ENCODE peak calls at places on chromosomes 16 and 17, in five cellular contexts. X, N, J, O and M are unnamed samples.

GRCh38 chr17:34312080-34312479 is 7.2 kb upstream of the CCL8 start:
- ATAC-seq in X (no peak), N (peak), O (peak), J (no peak), M (peak)

GRCh38 chr17:79829004-79829403 is 10.2 kb downstream of the CBX4 start:
- ATAC-seq in N (no peak), X (no peak), J (no peak), O (no peak), M (no peak)

GRCh38 chr16:87053016-87053982 is 263.9 kb downstream of the C16orf95 start:
- ATAC-seq in X (no peak), N (peak), J (no peak), O (no peak), M (peak)

GRCh38 chr17:50689956-50690886 is 17.5 kb downstream of the ANKRD40 start:
- ATAC-seq in N (no peak), X (no peak), O (no peak), J (no peak), M (no peak)

GRCh38 chr16:50841081-50841886 is 99.4 kb downstream of the CYLD start:
- ATAC-seq in O (no peak), X (peak), N (no peak), J (no peak), M (no peak)

GRCh38 chr16:17607075-17607509 is 136.3 kb upstream of the XYLT1 start:
- ATAC-seq in O (no peak), N (no peak), X (no peak), J (no peak), M (no peak)

GRCh38 chr17:7483238-7484066 is 714 bp upstream of the POLR2A start:
- ATAC-seq in X (peak), O (peak), N (peak), J (peak), M (peak)

GRCh38 chr17:39213852-39214251 is 11.9 kb downstream of the STAC2 start:
- ATAC-seq in N (no peak), X (no peak), O (no peak), J (peak), M (no peak)

GRCh38 chr17:75262112-75262606 is 480 bp downstream of the MRPS7 start:
- ATAC-seq in O (no peak), J (peak), X (no peak), N (no peak), M (peak)

DNA sequence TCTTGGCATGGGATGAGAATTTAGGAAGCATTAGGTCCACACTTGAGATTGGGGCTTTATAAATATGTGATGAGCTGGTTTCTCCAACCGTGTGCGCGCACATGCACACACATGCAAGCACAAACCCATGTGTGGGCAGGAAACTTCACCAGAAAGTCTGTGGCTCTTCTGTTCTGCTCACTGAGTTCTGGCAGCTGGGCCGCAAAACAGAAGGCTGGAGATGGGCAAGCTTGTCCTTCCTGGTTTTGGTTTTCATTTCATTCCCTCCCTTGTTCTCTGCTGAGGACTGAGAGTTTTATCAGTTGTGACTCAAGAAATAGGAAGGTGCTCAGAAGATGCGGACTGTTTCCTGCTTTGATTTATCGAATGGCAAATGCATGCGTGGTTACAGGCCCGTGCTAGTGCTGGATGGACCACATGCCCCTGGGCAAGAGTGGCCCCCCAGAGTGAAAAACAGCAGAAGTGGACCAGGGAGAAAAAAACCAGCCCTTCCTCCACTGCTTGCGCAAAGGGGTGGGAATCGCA is 14.1 kb downstream of the MAP3K14 start:
- ATAC-seq in X (peak), N (peak), O (peak), J (peak), M (peak)
- H3K4me3 ChIP-seq in X (no peak), N (no peak), O (no peak), J (no peak), M (no peak)

GRCh38 chr16:68411086-68411485 is 37.2 kb downstream of the SMPD3 start:
- ATAC-seq in X (no peak), N (no peak), J (no peak), O (no peak), M (no peak)
- H3K4me3 ChIP-seq in X (no peak), N (no peak), J (no peak), O (no peak), M (no peak)

DNA sequence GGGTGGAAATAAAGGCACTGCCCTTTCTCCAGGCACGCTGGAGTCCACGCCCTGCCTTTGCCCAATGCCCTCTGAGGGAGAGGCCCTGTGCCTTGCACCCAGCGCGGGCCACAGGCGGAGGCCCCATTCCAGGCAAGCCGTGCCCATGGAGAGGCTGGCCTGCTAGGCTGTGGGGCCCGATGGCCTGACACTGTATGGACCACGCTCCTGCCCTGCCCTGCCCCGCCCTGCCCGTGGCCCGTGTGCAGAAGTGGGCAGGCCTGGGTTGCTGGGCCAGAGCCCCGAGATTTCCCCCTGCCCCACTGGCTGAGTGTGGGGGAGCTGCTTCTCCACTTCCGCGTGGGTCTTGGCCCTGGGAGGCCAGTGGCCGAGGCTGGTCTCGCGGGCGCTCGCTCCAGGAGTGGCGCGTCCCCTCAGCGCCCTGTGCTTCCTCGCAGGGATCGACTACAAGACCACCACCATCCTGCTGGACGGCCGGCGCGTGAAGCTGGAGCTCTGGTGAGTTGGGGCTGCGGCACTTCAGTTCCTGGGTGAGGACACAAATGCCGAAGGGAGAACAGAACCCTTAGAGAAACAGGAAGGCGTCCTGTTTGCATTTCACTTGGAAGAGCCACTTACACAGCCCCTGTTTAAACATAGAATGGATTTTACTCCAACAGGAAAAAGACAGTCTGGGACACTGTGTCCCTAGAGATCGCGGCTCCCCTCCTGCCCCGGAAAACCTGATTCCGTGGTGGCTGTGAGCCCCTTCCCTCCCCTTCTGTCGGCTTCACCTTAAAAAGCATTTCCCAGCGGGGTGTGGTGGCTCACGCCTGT is 13.8 kb upstream of the WFIKKN1 start:
- ATAC-seq in O (no peak), X (no peak), N (peak), J (peak), M (no peak)
- H3K4me3 ChIP-seq in O (no peak), X (no peak), N (no peak), J (no peak), M (no peak)

DNA sequence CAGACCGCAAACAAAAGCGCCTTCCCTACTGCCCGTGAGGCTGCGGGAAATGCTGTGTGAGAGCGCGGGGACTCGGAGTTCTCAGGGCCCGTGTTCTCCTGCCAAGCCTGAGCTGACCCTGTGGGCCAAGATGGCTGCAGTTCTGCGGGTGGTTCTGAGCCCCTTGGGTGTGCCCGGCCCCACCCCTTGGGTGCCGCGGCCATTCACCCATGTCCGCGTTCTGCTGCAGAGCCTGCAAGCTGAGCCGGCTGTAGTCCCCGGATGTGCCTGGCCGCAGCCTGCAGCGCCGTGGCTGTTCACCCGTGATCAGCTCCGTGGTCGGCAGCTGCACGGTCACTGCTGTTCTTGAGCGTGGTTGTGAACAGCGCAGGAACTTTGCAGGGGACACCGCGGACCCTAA is 20.0 kb downstream of the ACSF3 start:
- ATAC-seq in N (no peak), J (peak), X (no peak), O (no peak), M (no peak)
- H3K4me3 ChIP-seq in N (no peak), J (no peak), X (no peak), O (no peak), M (no peak)

DNA sequence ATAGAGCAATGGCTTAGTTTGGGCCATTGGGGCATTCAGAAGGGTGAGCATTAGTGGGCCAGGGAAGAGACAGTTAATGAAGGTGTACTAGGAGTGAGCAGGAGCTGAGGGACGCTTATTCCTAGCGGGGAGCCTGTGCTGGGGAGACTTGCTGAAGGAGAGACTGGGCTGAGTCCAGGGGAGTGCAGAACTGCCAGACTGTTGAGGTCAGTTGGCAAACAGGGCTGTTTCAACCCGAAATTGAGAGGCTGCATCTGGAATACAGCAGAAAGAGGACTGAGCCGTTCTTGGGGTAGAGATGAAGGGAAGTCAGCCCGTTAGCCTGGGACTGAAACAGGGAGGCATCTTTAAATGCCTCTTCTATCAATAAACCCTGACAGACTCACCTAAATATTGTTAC is 33.2 kb downstream of the MAP2K6 start:
- ATAC-seq in J (no peak), O (peak), X (no peak), N (peak), M (no peak)
- H3K4me3 ChIP-seq in J (no peak), O (no peak), X (no peak), N (no peak), M (no peak)

GRCh38 chr17:4261452-4261851 is 2.3 kb downstream of the ANKFY1 start:
- ATAC-seq in J (no peak), N (no peak), X (no peak), O (no peak), M (no peak)

GRCh38 chr17:4258867-4259266 is 4.9 kb downstream of the ANKFY1 start:
- ATAC-seq in N (no peak), J (no peak), X (no peak), O (no peak), M (no peak)

GRCh38 chr17:4256952-4257351 is 6.8 kb downstream of the ANKFY1 start:
- ATAC-seq in O (no peak), N (no peak), J (no peak), X (no peak), M (no peak)
- H3K4me3 ChIP-seq in O (no peak), N (no peak), J (no peak), X (no peak), M (no peak)

GRCh38 chr17:16569358-16569712 is 331 bp upstream of the ZNF287 start:
- ATAC-seq in N (no peak), X (no peak), J (no peak), O (no peak), M (no peak)
- H3K4me3 ChIP-seq in N (no peak), X (peak), J (no peak), O (peak), M (peak)